ENCODE peak calls at places on chromosome 21, in nine cellular contexts. S, E, M, Z, V, X, I, T and J are unnamed samples.

GRCh38 chr21:28776251-28776650 is 216.4 kb downstream of the LTN1 start:
- DNase-seq in S (peak), E (no peak), M (no peak), Z (no peak), V (no peak), X (peak), I (no peak), T (no peak), J (no peak)

GRCh38 chr21:42062543-42063022 is 8.5 kb upstream of the UMODL1 start:
- DNase-seq in S (no peak), E (no peak), M (no peak), Z (no peak), V (peak), X (no peak), I (no peak), T (peak), J (peak)

GRCh38 chr21:26715878-26716506 is 129.2 kb downstream of the ADAMTS1 start:
- DNase-seq in S (peak), E (peak), M (peak), Z (no peak), V (peak), X (peak), I (peak), T (no peak), J (no peak)

GRCh38 chr21:33036430-33037162 is 10.9 kb downstream of the OLIG2 start:
- DNase-seq in S (peak), E (no peak), M (peak), Z (peak), V (peak), X (peak), I (no peak), T (no peak), J (peak)

GRCh38 chr21:28069446-28069845 is 923.2 kb downstream of the LTN1 start:
- DNase-seq in S (peak), E (no peak), M (peak), Z (no peak), V (no peak), X (peak), I (no peak), T (no peak), J (no peak)

GRCh38 chr21:42356680-42357079 is 5.9 kb upstream of the TFF2 start:
- DNase-seq in S (no peak), E (no peak), M (no peak), Z (no peak), V (no peak), X (no peak), I (no peak), T (no peak), J (no peak)

GRCh38 chr21:34501716-34502115 is 10.3 kb downstream of the KCNE1 start:
- DNase-seq in S (no peak), E (no peak), M (no peak), Z (no peak), V (no peak), X (no peak), I (no peak), T (no peak), J (no peak)

GRCh38 chr21:42081931-42082381 is 10.8 kb downstream of the UMODL1 start:
- DNase-seq in S (peak), E (no peak), M (peak), Z (no peak), V (no peak), X (no peak), I (no peak), T (no peak), J (no peak)

GRCh38 chr21:42127164-42128125 is 56.3 kb downstream of the UMODL1 start:
- DNase-seq in S (no peak), E (no peak), M (no peak), Z (no peak), V (no peak), X (no peak), I (no peak), T (no peak), J (no peak)

GRCh38 chr21:42737969-42738590 is 84.7 kb downstream of the PDE9A start:
- DNase-seq in S (no peak), E (no peak), M (no peak), Z (peak), V (peak), X (peak), I (no peak), T (peak), J (peak)

GRCh38 chr21:37815893-37816292 is 100.4 kb downstream of the KCNJ6 start:
- DNase-seq in S (no peak), E (no peak), M (no peak), Z (no peak), V (no peak), X (no peak), I (no peak), T (no peak), J (no peak)

GRCh38 chr21:26587621-26588260 is 14.7 kb upstream of the CYYR1 start:
- DNase-seq in S (peak), E (peak), M (peak), Z (no peak), V (no peak), X (peak), I (no peak), T (no peak), J (no peak)

GRCh38 chr21:46385846-46386725 is 62.1 kb downstream of the PCNT start:
- DNase-seq in S (no peak), E (no peak), M (no peak), Z (no peak), V (no peak), X (no peak), I (no peak), T (no peak), J (no peak)

GRCh38 chr21:46056450-46056903 is 41.4 kb upstream of the COL6A2 start:
- DNase-seq in S (peak), E (no peak), M (peak), Z (no peak), V (no peak), X (peak), I (no peak), T (no peak), J (no peak)

GRCh38 chr21:36481639-36482038 is 1.7 kb upstream of the CLDN14 start:
- DNase-seq in S (no peak), E (no peak), M (no peak), Z (no peak), V (no peak), X (no peak), I (no peak), T (no peak), J (no peak)

GRCh38 chr21:36504067-36505058 is 24.4 kb upstream of the CLDN14 start:
- DNase-seq in S (peak), E (peak), M (peak), Z (no peak), V (peak), X (peak), I (no peak), T (no peak), J (peak)

GRCh38 chr21:18760247-18760646 is 356.7 kb upstream of the TMPRSS15 start:
- DNase-seq in S (no peak), E (no peak), M (no peak), Z (no peak), V (no peak), X (no peak), I (no peak), T (no peak), J (no peak)

GRCh38 chr21:44618909-44619308 is 7.0 kb downstream of the KRTAP10-8 start:
- DNase-seq in S (no peak), E (no peak), M (no peak), Z (no peak), V (no peak), X (no peak), I (no peak), T (peak), J (peak)

GRCh38 chr21:15001113-15001512 is 63.7 kb downstream of the NRIP1 start:
- DNase-seq in S (no peak), E (no peak), M (no peak), Z (no peak), V (no peak), X (no peak), I (no peak), T (no peak), J (no peak)

GRCh38 chr21:42690586-42690985 is 37.2 kb downstream of the PDE9A start:
- DNase-seq in S (no peak), E (no peak), M (no peak), Z (no peak), V (no peak), X (no peak), I (no peak), T (no peak), J (no peak)

GRCh38 chr21:45993210-45994085 is 11.9 kb downstream of the COL6A1 start:
- DNase-seq in S (no peak), E (no peak), M (no peak), Z (no peak), V (no peak), X (no peak), I (no peak), T (no peak), J (no peak)

GRCh38 chr21:31201548-31201947 is 142.5 kb downstream of the TIAM1 start:
- DNase-seq in S (peak), E (peak), M (peak), Z (peak), V (no peak), X (peak), I (no peak), T (no peak), J (no peak)

GRCh38 chr21:45906859-45907258 is 74.7 kb upstream of the COL6A1 start:
- DNase-seq in S (no peak), E (no peak), M (no peak), Z (no peak), V (no peak), X (no peak), I (no peak), T (no peak), J (no peak)

GRCh38 chr21:44846485-44847260 is 26.8 kb downstream of the PTTG1IP start:
- DNase-seq in S (peak), E (no peak), M (peak), Z (peak), V (no peak), X (peak), I (no peak), T (peak), J (no peak)

GRCh38 chr21:16070207-16070651 is 340.4 kb downstream of the USP25 start:
- DNase-seq in S (peak), E (no peak), M (peak), Z (no peak), V (no peak), X (peak), I (no peak), T (no peak), J (no peak)

GRCh38 chr21:33157303-33157702 is 72.4 kb upstream of the IFNAR2 start:
- DNase-seq in S (peak), E (no peak), M (no peak), Z (no peak), V (peak), X (peak), I (no peak), T (no peak), J (peak)

GRCh38 chr21:44568667-44569556 is 4.6 kb upstream of the KRTAP10-4 start:
- DNase-seq in S (no peak), E (no peak), M (no peak), Z (no peak), V (no peak), X (no peak), I (no peak), T (no peak), J (no peak)

GRCh38 chr21:37532868-37533780 is 166.6 kb downstream of the DYRK1A start:
- DNase-seq in S (peak), E (peak), M (no peak), Z (no peak), V (no peak), X (peak), I (peak), T (no peak), J (no peak)

GRCh38 chr21:10272216-10272615 is 249.2 kb upstream of the TPTE start:
- DNase-seq in S (no peak), E (peak), M (no peak), Z (no peak), V (no peak), X (no peak), I (no peak), T (no peak), J (no peak)

GRCh38 chr21:28136687-28137086 is 856.0 kb downstream of the LTN1 start:
- DNase-seq in S (no peak), E (no peak), M (no peak), Z (no peak), V (no peak), X (no peak), I (no peak), T (no peak), J (no peak)

GRCh38 chr21:46599251-46599572 is 5.7 kb downstream of the S100B start:
- DNase-seq in S (peak), E (no peak), M (peak), Z (no peak), V (no peak), X (peak), I (peak), T (no peak), J (no peak)

GRCh38 chr21:27804515-27804914 is 837.6 kb upstream of the ADAMTS5 start:
- DNase-seq in S (peak), E (no peak), M (peak), Z (no peak), V (no peak), X (peak), I (no peak), T (no peak), J (no peak)

GRCh38 chr21:45376459-45377324 is 28.3 kb upstream of the COL18A1 start:
- DNase-seq in S (no peak), E (no peak), M (no peak), Z (no peak), V (no peak), X (no peak), I (no peak), T (no peak), J (no peak)

GRCh38 chr21:46598563-46599250 is 6.2 kb downstream of the S100B start:
- DNase-seq in S (no peak), E (no peak), M (no peak), Z (no peak), V (no peak), X (no peak), I (no peak), T (no peak), J (no peak)

GRCh38 chr21:17370263-17370662 is 142.6 kb upstream of the CXADR start:
- DNase-seq in S (no peak), E (no peak), M (no peak), Z (no peak), V (no peak), X (no peak), I (no peak), T (no peak), J (no peak)